ENCODE peak calls at places on chromosomes 13 and 19, in nine cellular contexts. F is uterus; J is cardiac fibroblast; M is effector memory CD4-positive, alpha-beta T cell; Q is heart left ventricle; V is neural progenitor cell; R is astrocyte; B is CD8-positive, alpha-beta T cell; Y is NCI-H1436 treated with DMSO at 0.1 percent for 48 hours. S is an unnamed sample.

GRCh38 chr13:57632276-57633140 is 964 bp downstream of the PCDH17 start:
- DNase-seq in Q (peak), J (peak), F (no peak), R (peak), V (peak), M (no peak), B (no peak), Y (no peak), S (peak)

GRCh38 chr19:30752201-30752600 is 380.0 kb downstream of the ZNF536 start:
- DNase-seq in F (no peak), V (no peak), M (no peak), Y (no peak), R (no peak), Q (no peak), J (no peak), B (no peak), S (no peak)

GRCh38 chr19:40035996-40036395 is 20.0 kb downstream of the ZNF780B start:
- DNase-seq in F (no peak), Q (no peak), M (no peak), J (peak), B (no peak), Y (no peak), V (no peak), R (peak), S (no peak)

GRCh38 chr13:26476111-26476743 is 81.3 kb upstream of the WASF3 start:
- DNase-seq in V (peak), J (peak), Y (no peak), F (no peak), Q (peak), R (peak), M (no peak), B (no peak), S (peak)

GRCh38 chr19:15439078-15439799 is 10.5 kb downstream of the WIZ start:
- DNase-seq in M (no peak), Q (no peak), R (no peak), F (no peak), Y (no peak), V (no peak), J (no peak), B (no peak), S (no peak)

GRCh38 chr13:51737609-51738008 is 66.4 kb downstream of the DHRS12 start:
- DNase-seq in J (no peak), B (no peak), M (no peak), V (no peak), Y (no peak), F (no peak), R (no peak), Q (no peak), S (no peak)

GRCh38 chr19:40716031-40716654 is 543 bp downstream of the COQ8B start:
- DNase-seq in J (peak), Y (no peak), R (no peak), V (no peak), F (peak), Q (no peak), B (peak), M (peak), S (peak)

GRCh38 chr19:46731007-46731501 is 14.1 kb upstream of the PRKD2 start:
- DNase-seq in Q (peak), R (peak), J (peak), V (no peak), Y (no peak), M (no peak), F (no peak), B (no peak), S (no peak)

GRCh38 chr19:51687791-51688664 is 5.1 kb upstream of the SPACA6 start:
- DNase-seq in Q (peak), B (no peak), R (peak), J (peak), M (no peak), Y (no peak), V (peak), F (peak), S (peak)

GRCh38 chr19:14672043-14672872 is 2.4 kb downstream of the ADGRE3 start:
- DNase-seq in V (no peak), F (no peak), M (no peak), R (no peak), B (no peak), Q (no peak), J (no peak), Y (no peak), S (no peak)

GRCh38 chr13:30113531-30113930 is 193.8 kb downstream of the KATNAL1 start:
- DNase-seq in Y (no peak), F (no peak), Q (no peak), V (no peak), B (no peak), M (no peak), R (no peak), J (no peak), S (no peak)

GRCh38 chr19:16315825-16316505 is 8.7 kb upstream of the KLF2 start:
- DNase-seq in V (no peak), M (no peak), R (peak), F (peak), Y (no peak), J (peak), Q (peak), B (no peak), S (peak)

GRCh38 chr19:12513531-12514061 is 29.0 kb upstream of the ZNF709 start:
- DNase-seq in F (peak), J (no peak), B (no peak), Y (no peak), R (no peak), V (no peak), Q (peak), M (no peak), S (peak)

GRCh38 chr19:48637449-48637947 is 319 bp upstream of the DBP start:
- DNase-seq in R (peak), J (peak), Y (peak), B (peak), M (peak), Q (peak), V (peak), F (peak), S (peak)

GRCh38 chr13:39452412-39452811 is 150.6 kb downstream of the LHFPL6 start:
- DNase-seq in F (no peak), R (peak), Y (no peak), V (no peak), M (no peak), B (no peak), Q (no peak), J (peak), S (no peak)

GRCh38 chr13:111367340-111367739 is 46.9 kb downstream of the TEX29 start:
- DNase-seq in R (no peak), Y (no peak), J (no peak), Q (no peak), B (no peak), V (no peak), M (no peak), F (no peak), S (no peak)

GRCh38 chr13:94305463-94305862 is 174.0 kb downstream of the DCT start:
- DNase-seq in R (peak), F (no peak), J (peak), B (no peak), Y (no peak), Q (no peak), M (no peak), V (no peak), S (no peak)

GRCh38 chr13:77028202-77028601 is 1.2 kb upstream of the FBXL3 start:
- DNase-seq in B (no peak), M (no peak), J (peak), V (no peak), R (no peak), Y (no peak), F (peak), Q (peak), S (no peak)

S was measured in left cardiac atrium.